ENCODE peak calls at places on chromosomes 12 and 14, in six cellular contexts. X is SK-N-SH, Z is HepG2, R is H1, B is K562, V is GM12878. Y is an unnamed sample.

GRCh38 chr12:93722757-93723567 is 45.8 kb downstream of the CRADD start:
- DNase-seq in V (no peak), R (no peak), Z (no peak), B (no peak), X (no peak), Y (no peak)

GRCh38 chr12:127381681-127382080 is 885.3 kb upstream of the TMEM132C start:
- DNase-seq in B (no peak), R (no peak), X (no peak), V (no peak), Z (no peak), Y (no peak)

GRCh38 chr14:65462411-65462810 is 49.9 kb downstream of the FUT8 start:
- DNase-seq in X (no peak), V (peak; percentile 85), R (no peak), Z (no peak), B (no peak), Y (no peak)

GRCh38 chr14:103563089-103563620 is 395 bp downstream of the COA8 start:
- DNase-seq in X (no peak), R (no peak), Z (peak; percentile 57), V (no peak), B (peak; percentile 73), Y (peak; percentile 42)

GRCh38 chr14:106044949-106045596 is 518.7 kb downstream of the TMEM121 start:
- DNase-seq in X (peak; percentile 35), V (no peak), Z (peak; percentile 83), R (peak; percentile 40), B (peak; percentile 51), Y (peak; percentile 36)

GRCh38 chr12:123151679-123152454 is 977 bp upstream of the PITPNM2 start:
- DNase-seq in X (no peak), R (no peak), V (no peak), Z (no peak), B (no peak), Y (no peak)

GRCh38 chr12:96143392-96143791 is 50.8 kb upstream of the ELK3 start:
- DNase-seq in R (no peak), B (no peak), X (no peak), Z (no peak), V (no peak), Y (no peak)

GRCh38 chr12:2640709-2641108 is 154.1 kb upstream of the FKBP4 start:
- DNase-seq in V (no peak), R (no peak), B (no peak), X (no peak), Z (no peak), Y (peak; percentile 81)

GRCh38 chr12:39638178-39638577 is 18.6 kb upstream of the ABCD2 start:
- DNase-seq in Z (no peak), B (no peak), R (no peak), X (no peak), V (no peak), Y (no peak)

GRCh38 chr12:113587720-113588119 is 116.0 kb upstream of the LHX5 start:
- DNase-seq in Z (no peak), B (no peak), V (no peak), R (peak; percentile 76), X (no peak), Y (no peak)

GRCh38 chr12:131832393-131833231 is 4.4 kb downstream of the MMP17 start:
- DNase-seq in R (no peak), B (no peak), X (peak; percentile 76), Z (no peak), V (no peak), Y (no peak)

GRCh38 chr12:131587565-131587964 is 123.3 kb upstream of the SFSWAP start:
- DNase-seq in V (no peak), R (no peak), B (no peak), Z (no peak), X (no peak), Y (no peak)

GRCh38 chr12:62472472-62472871 is 5.8 kb downstream of the MON2 start:
- DNase-seq in Z (no peak), R (no peak), X (no peak), B (peak; percentile 21), V (no peak), Y (no peak)

GRCh38 chr12:114995891-114996290 is 311.9 kb upstream of the TBX3 start:
- DNase-seq in V (no peak), Z (no peak), B (no peak), R (no peak), X (no peak), Y (no peak)

GRCh38 chr12:13175499-13175898 is 21.0 kb upstream of the EMP1 start:
- DNase-seq in Z (no peak), X (no peak), V (no peak), B (no peak), R (peak; percentile 8), Y (no peak)

GRCh38 chr14:68373847-68374582 is 418.9 kb downstream of the ZFP36L1 start:
- DNase-seq in V (no peak), Z (no peak), R (no peak), B (no peak), X (no peak), Y (no peak)

DNA sequence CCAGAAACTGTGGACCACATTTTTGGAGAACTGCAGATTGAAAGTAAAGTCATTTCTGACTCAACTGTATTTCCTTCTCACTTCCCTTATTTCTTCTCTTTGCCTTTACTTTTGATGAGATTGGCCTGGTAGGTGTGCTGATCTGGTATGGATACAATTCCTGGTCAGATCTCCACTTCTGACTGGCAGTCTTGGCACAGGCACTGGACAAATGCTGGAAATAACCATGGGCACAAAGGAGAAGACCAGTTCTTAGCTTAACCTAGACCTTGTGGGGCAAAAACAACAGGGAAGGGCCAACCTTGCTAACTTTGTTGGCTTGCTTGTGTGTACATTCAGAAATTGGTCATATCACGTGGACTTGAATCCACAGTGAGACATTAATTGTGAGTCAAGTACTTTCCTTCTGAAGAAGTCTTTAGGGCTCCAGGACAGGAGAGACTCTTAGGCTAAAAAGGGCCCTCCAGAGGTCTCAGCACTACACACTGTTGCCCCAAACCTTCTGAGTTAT is 75.0 kb downstream of the DIP2B start:
- DNase-seq in R (no peak), X (no peak), V (peak; percentile 40), B (no peak), Z (no peak), Y (no peak)
- TF ChIP-seq JUND in R (no peak), X (no peak), V (peak; percentile 3), B (no peak), Z (no peak), Y (no peak)

GRCh38 chr12:49334681-49335080 is 2.3 kb downstream of the C1QL4 start:
- DNase-seq in B (no peak), R (no peak), V (no peak), X (no peak), Z (no peak), Y (no peak)
- H3K27me3 ChIP-seq in B (no peaks in the 10 kb centered on the region), R (peaks cover 80% of the 10 kb centered on the region), V (peaks cover 11% of the 10 kb centered on the region), X (no peaks in the 10 kb centered on the region), Z (peaks cover 40% of the 10 kb centered on the region), Y (no peaks in the 10 kb centered on the region)

GRCh38 chr12:124393831-124394230 is 98.9 kb downstream of the RFLNA start:
- DNase-seq in V (no peak), X (no peak), R (no peak), B (no peak), Z (no peak), Y (no peak)

GRCh38 chr12:124390442-124391116 is 95.7 kb downstream of the RFLNA start:
- DNase-seq in R (no peak), X (no peak), B (no peak), Z (no peak), V (peak; percentile 23), Y (peak; percentile 27)

GRCh38 chr12:124392991-124393790 is 98.3 kb downstream of the RFLNA start:
- DNase-seq in X (peak; percentile 92), R (no peak), Z (no peak), V (no peak), B (no peak), Y (no peak)

GRCh38 chr12:124391340-124392261 is 96.7 kb downstream of the RFLNA start:
- DNase-seq in R (no peak), B (no peak), X (no peak), V (peak; percentile 28), Z (no peak), Y (peak; percentile 29)

GRCh38 chr12:124392271-124392990 is 97.5 kb downstream of the RFLNA start:
- DNase-seq in R (peak; percentile 71), X (peak; percentile 77), Z (no peak), B (peak; percentile 47), V (no peak), Y (peak; percentile 55)
- TF ChIP-seq JUND in R (no peak), X (no peak), Z (no peak), B (no peak), V (no peak), Y (no peak)

DNA sequence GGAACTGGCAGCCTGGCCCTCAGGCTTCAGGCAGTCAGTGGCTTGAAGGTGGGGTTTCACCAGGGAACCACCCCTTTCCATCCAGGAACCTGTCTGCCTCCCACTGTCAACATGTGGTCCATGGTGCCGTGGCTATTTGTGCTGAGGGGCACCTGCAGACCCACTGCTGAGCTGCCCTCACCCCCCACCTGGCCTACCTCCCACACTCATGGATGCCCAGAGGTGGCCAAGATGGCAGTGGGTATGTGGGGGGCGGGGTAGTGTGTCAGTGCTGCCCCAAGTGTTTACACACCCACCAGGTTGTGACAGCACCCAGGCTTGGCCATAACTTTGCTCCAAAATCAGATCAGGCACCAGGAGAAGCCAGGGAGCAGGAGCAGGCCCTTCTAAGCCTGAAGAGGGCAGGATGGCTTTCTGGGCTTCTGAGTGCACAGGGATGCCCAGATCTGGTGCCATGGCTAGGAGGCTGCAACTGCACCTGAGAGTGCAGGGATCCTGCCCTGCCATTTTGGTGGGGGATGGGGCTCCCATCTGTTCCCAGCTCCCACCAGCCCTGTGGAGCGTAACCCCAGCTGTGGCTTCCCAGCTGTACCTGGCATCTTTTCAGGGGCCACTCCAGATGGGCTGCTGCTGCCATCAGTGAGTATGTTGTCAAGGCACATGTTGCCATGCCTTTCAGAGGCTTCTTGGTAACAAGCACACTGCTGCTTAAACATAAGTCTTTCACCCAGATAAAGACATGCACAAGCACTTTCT is 263.9 kb downstream of the LRIG3 start:
- DNase-seq in R (no peak), X (no peak), Z (no peak), V (no peak), B (no peak), Y (no peak)
- H3K27me3 ChIP-seq in R (no peaks in the 10 kb centered on the region), X (no peaks in the 10 kb centered on the region), Z (no peaks in the 10 kb centered on the region), V (no peaks in the 10 kb centered on the region), B (no peaks in the 10 kb centered on the region), Y (no peaks in the 10 kb centered on the region)

DNA sequence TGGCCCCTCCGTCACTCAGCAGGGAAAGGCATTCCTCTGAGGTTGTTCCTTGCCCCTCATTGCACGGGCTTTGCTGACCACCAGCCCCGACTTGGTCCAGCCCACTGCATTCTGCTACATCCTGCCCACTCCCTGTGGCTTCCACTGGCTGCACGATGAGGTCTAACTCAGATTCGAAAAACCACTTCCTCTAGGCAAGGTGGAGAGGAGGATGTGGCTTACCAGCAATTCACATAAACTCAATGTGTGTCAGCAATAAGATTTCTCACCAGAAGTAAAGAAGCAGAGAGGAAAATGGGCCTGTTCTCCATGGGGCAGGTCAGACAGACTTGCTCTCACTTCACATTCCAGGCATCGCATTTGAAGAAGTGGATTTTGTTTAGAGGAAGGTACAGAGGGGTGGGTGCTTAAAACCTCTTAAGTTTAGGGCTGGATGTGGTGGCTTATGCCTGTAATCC is 14.7 kb downstream of the GPR68 start:
- DNase-seq in Z (no peak), V (peak; percentile 96), X (no peak), R (no peak), B (no peak), Y (no peak)
- TF ChIP-seq JUND in Z (no peak), V (no peak), X (no peak), R (no peak), B (no peak), Y (no peak)

DNA sequence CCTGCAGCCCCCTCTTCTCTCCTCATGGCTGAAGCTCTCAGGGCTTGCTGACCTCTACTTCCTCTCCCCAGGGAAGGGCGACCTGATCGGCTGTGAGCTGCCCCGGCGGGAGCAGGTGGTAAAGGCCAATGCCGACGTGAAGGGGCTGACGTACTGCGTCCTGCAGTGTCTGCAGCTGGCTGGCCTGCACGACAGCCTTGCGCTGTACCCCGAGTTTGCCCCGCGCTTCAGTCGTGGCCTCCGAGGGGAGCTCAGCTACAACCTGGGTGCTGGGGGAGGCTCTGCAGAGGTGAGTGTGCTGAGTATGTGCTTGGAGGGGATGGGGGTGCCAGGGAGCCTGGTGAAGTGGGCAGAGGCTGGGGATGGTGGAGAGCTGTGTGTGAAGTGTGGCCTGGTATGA is 13.7 kb downstream of the MCRS1 start:
- DNase-seq in B (no peak), X (peak; percentile 21), V (no peak), Z (no peak), R (no peak), Y (no peak)
- H3K27me3 ChIP-seq in B (no peaks in the 10 kb centered on the region), X (no peaks in the 10 kb centered on the region), V (peaks cover 2% of the 10 kb centered on the region), Z (no peaks in the 10 kb centered on the region), R (peaks cover 16% of the 10 kb centered on the region), Y (no peaks in the 10 kb centered on the region)